ENCODE peak calls at places on chromosomes 7 and 10, in four cellular contexts. T, A, H and P are unnamed samples.

GRCh38 chr7:37424995-37425394 is 23.7 kb downstream of the ELMO1 start:
- ATAC-seq in T (no peak), A (peak), H (no peak), P (peak)

GRCh38 chr7:48045205-48045765 is 9.9 kb downstream of the C7orf57 start:
- ATAC-seq in T (peak), A (no peak), H (no peak), P (no peak)

GRCh38 chr7:29806131-29806792 is at the start of gene WIPF3:
- ATAC-seq in T (no peak), A (peak), H (no peak), P (peak)

GRCh38 chr10:96740579-96741281 is 20.4 kb upstream of the PIK3AP1 start:
- ATAC-seq in T (no peak), A (peak), H (peak), P (peak)

GRCh38 chr10:127372361-127372760 is 176.0 kb upstream of the INSYN2A start:
- ATAC-seq in T (no peak), A (no peak), H (no peak), P (peak)

GRCh38 chr10:101611506-101611905 is 23.4 kb downstream of the DPCD start:
- ATAC-seq in T (no peak), A (no peak), H (peak), P (no peak)

GRCh38 chr7:41237956-41238355 is 464.9 kb downstream of the INHBA start:
- ATAC-seq in T (no peak), A (no peak), H (no peak), P (no peak)

GRCh38 chr7:129569811-129570215 is 41.7 kb upstream of the NRF1 start:
- ATAC-seq in T (no peak), A (no peak), H (no peak), P (no peak)

GRCh38 chr7:725223-726005 is 1.1 kb upstream of the DNAAF5 start:
- ATAC-seq in T (no peak), A (no peak), H (no peak), P (no peak)

GRCh38 chr10:12389154-12389734 is 39.9 kb downstream of the CAMK1D start:
- ATAC-seq in T (no peak), A (peak), H (no peak), P (no peak)

GRCh38 chr7:48053823-48054222 is 18.5 kb downstream of the C7orf57 start:
- ATAC-seq in T (no peak), A (peak), H (no peak), P (no peak)